ENCODE peak calls at places on chromosomes 16 and 17, in five cellular contexts. One of them, this sample, is unnamed.
A peak's percentile ranks its signal among the peaks of the same experiment; 100 is the strongest.

GRCh38 chr16:14003119-14003570 is 68.0 kb upstream of the MRTFB start:
- DNase-seq in endothelial cell: peak; percentile 33
- DNase-seq in CD4-positive, alpha-beta memory T cell: no peak
- DNase-seq in MM.1S: no peak
- DNase-seq in fibroblast of lung: peak; percentile 77
- DNase-seq in this sample: no peak

GRCh38 chr17:20121359-20122235 is 112.4 kb downstream of the SPECC1 start:
- DNase-seq in endothelial cell: peak; percentile 73
- DNase-seq in CD4-positive, alpha-beta memory T cell: peak; percentile 64
- DNase-seq in MM.1S: peak; percentile 51
- DNase-seq in fibroblast of lung: peak; percentile 46
- DNase-seq in this sample: peak; percentile 79

GRCh38 chr16:58127033-58127556 is 2.1 kb downstream of the CFAP20 start:
- DNase-seq in endothelial cell: no peak
- DNase-seq in CD4-positive, alpha-beta memory T cell: peak; percentile 63
- DNase-seq in MM.1S: peak; percentile 33
- DNase-seq in fibroblast of lung: peak; percentile 51
- DNase-seq in this sample: peak; percentile 46

GRCh38 chr16:77584205-77584859 is 138.0 kb upstream of the NUDT7 start:
- DNase-seq in endothelial cell: peak; percentile 45
- DNase-seq in CD4-positive, alpha-beta memory T cell: peak; percentile 37
- DNase-seq in MM.1S: peak; percentile 23
- DNase-seq in fibroblast of lung: peak; percentile 58
- DNase-seq in this sample: peak; percentile 53

GRCh38 chr17:35003778-35004177 is 23.5 kb downstream of the LIG3 start:
- DNase-seq in endothelial cell: no peak
- DNase-seq in CD4-positive, alpha-beta memory T cell: no peak
- DNase-seq in MM.1S: no peak
- DNase-seq in fibroblast of lung: no peak
- DNase-seq in this sample: no peak

GRCh38 chr17:41539071-41539492 is 11.0 kb upstream of the KRT19 start:
- DNase-seq in endothelial cell: no peak
- DNase-seq in CD4-positive, alpha-beta memory T cell: no peak
- DNase-seq in MM.1S: no peak
- DNase-seq in fibroblast of lung: no peak
- DNase-seq in this sample: no peak

GRCh38 chr16:71627631-71628236 is 1.8 kb downstream of the MARVELD3 start:
- DNase-seq in endothelial cell: no peak
- DNase-seq in CD4-positive, alpha-beta memory T cell: no peak
- DNase-seq in MM.1S: no peak
- DNase-seq in fibroblast of lung: no peak
- DNase-seq in this sample: no peak

GRCh38 chr17:61131555-61131954 is 268.1 kb upstream of the TBX2 start:
- DNase-seq in endothelial cell: no peak
- DNase-seq in CD4-positive, alpha-beta memory T cell: no peak
- DNase-seq in MM.1S: no peak
- DNase-seq in fibroblast of lung: no peak
- DNase-seq in this sample: no peak

GRCh38 chr16:69424935-69425784 is 741 bp downstream of the CYB5B start:
- DNase-seq in endothelial cell: no peak
- DNase-seq in CD4-positive, alpha-beta memory T cell: no peak
- DNase-seq in MM.1S: no peak
- DNase-seq in fibroblast of lung: no peak
- DNase-seq in this sample: peak; percentile 64

GRCh38 chr16:22670551-22670970 is 143.4 kb upstream of the HS3ST2 start:
- DNase-seq in endothelial cell: peak; percentile 29
- DNase-seq in CD4-positive, alpha-beta memory T cell: no peak
- DNase-seq in MM.1S: no peak
- DNase-seq in fibroblast of lung: no peak
- DNase-seq in this sample: peak; percentile 56

GRCh38 chr17:65920996-65921395 is 270.9 kb downstream of the CEP112 start:
- DNase-seq in endothelial cell: no peak
- DNase-seq in CD4-positive, alpha-beta memory T cell: no peak
- DNase-seq in MM.1S: no peak
- DNase-seq in fibroblast of lung: no peak
- DNase-seq in this sample: no peak

GRCh38 chr17:8745586-8746500 is 1.2 kb upstream of the CCDC42 start:
- DNase-seq in endothelial cell: peak; percentile 88
- DNase-seq in CD4-positive, alpha-beta memory T cell: peak; percentile 78
- DNase-seq in MM.1S: peak; percentile 58
- DNase-seq in fibroblast of lung: peak; percentile 45
- DNase-seq in this sample: peak; percentile 74

GRCh38 chr16:71645450-71645849 is 19.5 kb downstream of the MARVELD3 start:
- DNase-seq in endothelial cell: no peak
- DNase-seq in CD4-positive, alpha-beta memory T cell: no peak
- DNase-seq in MM.1S: peak; percentile 38
- DNase-seq in fibroblast of lung: peak; percentile 30
- DNase-seq in this sample: peak; percentile 44

GRCh38 chr17:39668141-39668924 is at the start of gene PNMT:
- DNase-seq in endothelial cell: peak; percentile 80
- DNase-seq in CD4-positive, alpha-beta memory T cell: peak; percentile 59
- DNase-seq in MM.1S: peak; percentile 70
- DNase-seq in fibroblast of lung: peak; percentile 53
- DNase-seq in this sample: peak; percentile 68

GRCh38 chr16:3223913-3224515 is 10.9 kb downstream of the ZNF200 start:
- DNase-seq in endothelial cell: no peak
- DNase-seq in CD4-positive, alpha-beta memory T cell: no peak
- DNase-seq in MM.1S: no peak
- DNase-seq in fibroblast of lung: peak; percentile 9
- DNase-seq in this sample: no peak

GRCh38 chr16:57260294-57260929 is 15.4 kb downstream of the ARL2BP start:
- DNase-seq in endothelial cell: peak; percentile 27
- DNase-seq in CD4-positive, alpha-beta memory T cell: no peak
- DNase-seq in MM.1S: no peak
- DNase-seq in fibroblast of lung: peak; percentile 79
- DNase-seq in this sample: peak; percentile 66

GRCh38 chr17:18277076-18277475 is 16.6 kb downstream of the MIEF2 start:
- DNase-seq in endothelial cell: no peak
- DNase-seq in CD4-positive, alpha-beta memory T cell: no peak
- DNase-seq in MM.1S: no peak
- DNase-seq in fibroblast of lung: no peak
- DNase-seq in this sample: no peak

GRCh38 chr17:17648762-17649161 is 32.5 kb upstream of the RAI1 start:
- DNase-seq in endothelial cell: no peak
- DNase-seq in CD4-positive, alpha-beta memory T cell: no peak
- DNase-seq in MM.1S: no peak
- DNase-seq in fibroblast of lung: no peak
- DNase-seq in this sample: no peak

GRCh38 chr17:4968916-4969550 is 1.4 kb upstream of the SPAG7 start:
- DNase-seq in endothelial cell: no peak
- DNase-seq in CD4-positive, alpha-beta memory T cell: no peak
- DNase-seq in MM.1S: no peak
- DNase-seq in fibroblast of lung: peak; percentile 97
- DNase-seq in this sample: no peak

GRCh38 chr17:82366749-82367148 is 4.8 kb upstream of the UTS2R start:
- DNase-seq in endothelial cell: no peak
- DNase-seq in CD4-positive, alpha-beta memory T cell: no peak
- DNase-seq in MM.1S: no peak
- DNase-seq in fibroblast of lung: no peak
- DNase-seq in this sample: no peak

GRCh38 chr17:76091526-76092285 is 11.9 kb downstream of the EXOC7 start:
- DNase-seq in endothelial cell: no peak
- DNase-seq in CD4-positive, alpha-beta memory T cell: no peak
- DNase-seq in MM.1S: no peak
- DNase-seq in fibroblast of lung: no peak
- DNase-seq in this sample: no peak

GRCh38 chr17:76036497-76037380 is 9.6 kb upstream of the EVPL start:
- DNase-seq in endothelial cell: no peak
- DNase-seq in CD4-positive, alpha-beta memory T cell: no peak
- DNase-seq in MM.1S: no peak
- DNase-seq in fibroblast of lung: no peak
- DNase-seq in this sample: no peak

GRCh38 chr17:39564201-39564828 is 43.4 kb downstream of the NEUROD2 start:
- DNase-seq in endothelial cell: peak; percentile 22
- DNase-seq in CD4-positive, alpha-beta memory T cell: no peak
- DNase-seq in MM.1S: no peak
- DNase-seq in fibroblast of lung: no peak
- DNase-seq in this sample: no peak

This sample was measured in GM12865.